ENCODE peak calls at places on chromosomes 3 and 15, in four cellular contexts. One of them, this sample, is unnamed.

GRCh38 chr3:60935709-60936108 is 315.5 kb downstream of the FHIT start:
- DNase-seq in upper lobe of left lung: no peak
- DNase-seq in suprapubic skin: no peak
- DNase-seq in pancreas: no peak
- DNase-seq in this sample: no peak

GRCh38 chr15:62254137-62254934 is 89.3 kb upstream of the C2CD4B start:
- DNase-seq in upper lobe of left lung: peak; percentile 73
- DNase-seq in suprapubic skin: peak; percentile 72
- DNase-seq in pancreas: peak; percentile 96
- DNase-seq in this sample: no peak

GRCh38 chr3:24363242-24363641 is 131.4 kb downstream of the THRB start:
- DNase-seq in upper lobe of left lung: no peak
- DNase-seq in suprapubic skin: no peak
- DNase-seq in pancreas: no peak
- DNase-seq in this sample: no peak

GRCh38 chr3:43217633-43218032 is 68.7 kb upstream of the SNRK start:
- DNase-seq in upper lobe of left lung: no peak
- DNase-seq in suprapubic skin: no peak
- DNase-seq in pancreas: no peak
- DNase-seq in this sample: no peak

GRCh38 chr3:134463676-134464611 is 21.8 kb downstream of the ANAPC13 start:
- DNase-seq in upper lobe of left lung: no peak
- DNase-seq in suprapubic skin: peak; percentile 87
- DNase-seq in pancreas: no peak
- DNase-seq in this sample: peak; percentile 60

GRCh38 chr3:123817413-123817812 is 66.7 kb downstream of the MYLK start:
- DNase-seq in upper lobe of left lung: no peak
- DNase-seq in suprapubic skin: no peak
- DNase-seq in pancreas: no peak
- DNase-seq in this sample: no peak

GRCh38 chr3:99903844-99904243 is 86.2 kb downstream of the CMSS1 start:
- DNase-seq in upper lobe of left lung: no peak
- DNase-seq in suprapubic skin: no peak
- DNase-seq in pancreas: no peak
- DNase-seq in this sample: no peak

GRCh38 chr3:13357074-13357473 is 63.0 kb downstream of the NUP210 start:
- DNase-seq in upper lobe of left lung: no peak
- DNase-seq in suprapubic skin: no peak
- DNase-seq in pancreas: no peak
- DNase-seq in this sample: no peak

GRCh38 chr15:75732809-75733451 is 20.3 kb upstream of the CSPG4 start:
- DNase-seq in upper lobe of left lung: no peak
- DNase-seq in suprapubic skin: peak; percentile 83
- DNase-seq in pancreas: peak; percentile 81
- DNase-seq in this sample: peak; percentile 80

GRCh38 chr15:82698711-82699345 is 10.8 kb downstream of the AP3B2 start:
- DNase-seq in upper lobe of left lung: no peak
- DNase-seq in suprapubic skin: no peak
- DNase-seq in pancreas: no peak
- DNase-seq in this sample: no peak

GRCh38 chr3:27578032-27578431 is 93.8 kb upstream of the SLC4A7 start:
- DNase-seq in upper lobe of left lung: no peak
- DNase-seq in suprapubic skin: no peak
- DNase-seq in pancreas: no peak
- DNase-seq in this sample: no peak

GRCh38 chr15:44623178-44623577 is 40.3 kb downstream of the SPG11 start:
- DNase-seq in upper lobe of left lung: no peak
- DNase-seq in suprapubic skin: no peak
- DNase-seq in pancreas: no peak
- DNase-seq in this sample: no peak

GRCh38 chr3:16079519-16079918 is 95.0 kb upstream of the GALNT15 start:
- DNase-seq in upper lobe of left lung: no peak
- DNase-seq in suprapubic skin: no peak
- DNase-seq in pancreas: no peak
- DNase-seq in this sample: no peak

GRCh38 chr3:134325106-134325705 is 49.0 kb downstream of the AMOTL2 start:
- DNase-seq in upper lobe of left lung: no peak
- DNase-seq in suprapubic skin: no peak
- DNase-seq in pancreas: no peak
- DNase-seq in this sample: no peak

GRCh38 chr15:43244092-43244491 is 22.6 kb downstream of the TGM5 start:
- DNase-seq in upper lobe of left lung: no peak
- DNase-seq in suprapubic skin: no peak
- DNase-seq in pancreas: no peak
- DNase-seq in this sample: no peak

GRCh38 chr3:54213910-54214309 is 91.6 kb downstream of the CACNA2D3 start:
- DNase-seq in upper lobe of left lung: no peak
- DNase-seq in suprapubic skin: no peak
- DNase-seq in pancreas: no peak
- DNase-seq in this sample: no peak

GRCh38 chr3:146503459-146504202 is 34.3 kb upstream of the PLSCR2 start:
- DNase-seq in upper lobe of left lung: no peak
- DNase-seq in suprapubic skin: no peak
- DNase-seq in pancreas: no peak
- DNase-seq in this sample: no peak

GRCh38 chr3:58526124-58526957 is 10.6 kb downstream of the ACOX2 start:
- DNase-seq in upper lobe of left lung: no peak
- DNase-seq in suprapubic skin: no peak
- DNase-seq in pancreas: no peak
- DNase-seq in this sample: no peak

GRCh38 chr3:183766107-183766506 is 59.3 kb downstream of the MAP6D1 start:
- DNase-seq in upper lobe of left lung: no peak
- DNase-seq in suprapubic skin: no peak
- DNase-seq in pancreas: no peak
- DNase-seq in this sample: no peak

GRCh38 chr15:100891316-100892012 is 11.8 kb downstream of the ALDH1A3 start:
- DNase-seq in upper lobe of left lung: no peak
- DNase-seq in suprapubic skin: no peak
- DNase-seq in pancreas: no peak
- DNase-seq in this sample: no peak

GRCh38 chr3:121883507-121883906 is 10.7 kb upstream of the SLC15A2 start:
- DNase-seq in upper lobe of left lung: no peak
- DNase-seq in suprapubic skin: no peak
- DNase-seq in pancreas: no peak
- DNase-seq in this sample: no peak

DNA sequence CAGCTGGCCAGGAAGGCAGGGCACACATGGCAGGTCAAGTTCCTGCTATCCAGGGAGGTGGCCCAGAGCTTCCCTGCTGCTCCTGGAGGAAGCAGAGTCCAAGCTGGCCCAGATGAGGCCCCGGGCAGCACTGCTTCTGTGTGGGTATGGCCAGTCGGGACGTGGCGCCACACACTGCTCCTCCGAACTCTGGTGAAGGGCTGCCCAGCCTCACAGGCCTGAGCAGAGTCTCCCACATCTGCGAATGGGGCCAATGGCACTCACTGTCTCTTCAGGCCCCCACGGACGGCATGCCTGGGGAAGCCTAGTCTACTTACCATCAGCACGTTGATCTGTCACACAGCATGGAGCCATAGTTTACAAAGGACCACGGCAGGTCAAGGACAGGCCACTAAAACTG is 2.5 kb upstream of the PLA2G4F start:
- DNase-seq in upper lobe of left lung: peak; percentile 59
- DNase-seq in suprapubic skin: no peak
- DNase-seq in pancreas: no peak
- DNase-seq in this sample: no peak
- H3K27ac ChIP-seq in upper lobe of left lung: peak overlapping the region; percentile 33
- H3K27ac ChIP-seq in suprapubic skin: no peak overlapping the region
- H3K27ac ChIP-seq in pancreas: no peak overlapping the region
- H3K27ac ChIP-seq in this sample: no peak overlapping the region

GRCh38 chr3:108090066-108090700 is 648 bp downstream of the CD47 start:
- DNase-seq in upper lobe of left lung: no peak
- DNase-seq in suprapubic skin: peak; percentile 74
- DNase-seq in pancreas: no peak
- DNase-seq in this sample: peak; percentile 27
- TF ChIP-seq CTCF in upper lobe of left lung: no peak
- TF ChIP-seq CTCF in suprapubic skin: no peak
- TF ChIP-seq CTCF in pancreas: no peak
- TF ChIP-seq CTCF in this sample: no peak

GRCh38 chr3:40829876-40830275 is 305.1 kb downstream of the ZNF621 start:
- DNase-seq in upper lobe of left lung: no peak
- DNase-seq in suprapubic skin: no peak
- DNase-seq in pancreas: no peak
- DNase-seq in this sample: no peak

GRCh38 chr3:40828741-40829415 is 304.1 kb downstream of the ZNF621 start:
- DNase-seq in upper lobe of left lung: no peak
- DNase-seq in suprapubic skin: no peak
- DNase-seq in pancreas: no peak
- DNase-seq in this sample: no peak

DNA sequence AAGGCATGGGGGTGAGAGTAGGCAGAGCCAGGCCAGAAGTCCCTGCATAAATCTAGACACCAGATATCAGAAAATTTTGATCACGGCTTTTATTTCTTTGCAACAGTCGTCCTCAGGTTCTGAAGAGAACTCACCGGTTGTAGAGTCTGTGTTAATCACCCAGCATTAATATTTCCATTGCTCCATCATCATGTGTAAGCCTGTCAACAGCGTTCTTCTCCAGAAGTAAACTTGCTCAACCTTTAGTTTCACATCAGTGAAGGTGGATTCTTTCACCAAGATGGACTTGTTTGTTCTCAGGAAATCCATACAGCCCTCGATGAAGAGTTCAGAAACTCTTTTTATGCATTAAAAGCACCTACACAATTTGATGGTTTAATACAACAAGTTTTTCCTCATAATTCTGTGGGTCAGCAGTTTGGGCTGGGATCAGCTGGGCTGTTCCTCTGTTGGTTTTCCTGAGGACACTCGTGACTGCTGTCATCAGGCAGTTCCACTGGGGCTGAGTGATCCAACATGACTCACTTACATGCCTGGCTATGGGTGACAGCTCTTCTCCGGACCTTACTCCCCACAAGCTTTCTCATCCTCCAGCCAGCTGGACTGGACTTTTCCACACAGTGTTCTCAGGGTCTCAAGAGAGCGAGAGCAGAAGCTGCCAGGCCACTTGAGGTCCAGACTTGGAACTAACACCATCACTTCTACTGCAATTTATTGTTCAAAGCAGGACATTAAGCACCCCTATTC is 303.4 kb downstream of the ZNF621 start:
- DNase-seq in upper lobe of left lung: no peak
- DNase-seq in suprapubic skin: peak; percentile 79
- DNase-seq in pancreas: no peak
- DNase-seq in this sample: no peak
- H3K4me3 ChIP-seq in upper lobe of left lung: no peak overlapping the region
- H3K4me3 ChIP-seq in suprapubic skin: no peak overlapping the region
- H3K4me3 ChIP-seq in pancreas: no peak overlapping the region
- H3K4me3 ChIP-seq in this sample: no peak overlapping the region

GRCh38 chr3:149536429-149536828 is 61.9 kb downstream of the TM4SF4 start:
- DNase-seq in upper lobe of left lung: peak; percentile 85
- DNase-seq in suprapubic skin: peak; percentile 71
- DNase-seq in pancreas: peak; percentile 78
- DNase-seq in this sample: peak; percentile 37

GRCh38 chr3:149534671-149535394 is 60.3 kb downstream of the TM4SF4 start:
- DNase-seq in upper lobe of left lung: no peak
- DNase-seq in suprapubic skin: no peak
- DNase-seq in pancreas: no peak
- DNase-seq in this sample: no peak

GRCh38 chr3:149532463-149533180 is 58.1 kb downstream of the TM4SF4 start:
- DNase-seq in upper lobe of left lung: no peak
- DNase-seq in suprapubic skin: no peak
- DNase-seq in pancreas: no peak
- DNase-seq in this sample: no peak

GRCh38 chr3:149535395-149535685 is 60.8 kb downstream of the TM4SF4 start:
- DNase-seq in upper lobe of left lung: no peak
- DNase-seq in suprapubic skin: no peak
- DNase-seq in pancreas: no peak
- DNase-seq in this sample: no peak

DNA sequence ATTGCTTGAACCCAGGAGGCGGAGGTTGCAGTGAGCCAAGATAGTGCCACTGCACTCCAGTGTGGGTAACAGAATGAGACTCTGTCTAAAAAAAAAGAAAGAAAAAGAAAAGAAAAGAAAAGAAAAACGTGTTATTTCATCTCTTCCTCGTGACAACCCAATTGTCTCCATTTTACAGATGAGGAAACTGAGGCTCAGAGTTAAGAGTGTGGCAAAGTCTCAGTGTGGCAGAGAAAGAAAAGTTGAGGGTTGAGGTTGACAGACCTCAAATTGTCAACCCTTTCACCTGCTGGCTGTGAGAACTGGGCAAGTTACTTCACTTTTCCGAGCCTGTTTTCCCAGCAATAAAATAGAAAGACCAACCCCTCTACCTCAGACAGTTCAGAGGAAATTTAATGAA is 59.6 kb downstream of the TM4SF4 start:
- DNase-seq in upper lobe of left lung: no peak
- DNase-seq in suprapubic skin: no peak
- DNase-seq in pancreas: no peak
- DNase-seq in this sample: no peak
- H3K27ac ChIP-seq in upper lobe of left lung: peak overlapping the region; percentile 69
- H3K27ac ChIP-seq in suprapubic skin: peak overlapping the region; percentile 51
- H3K27ac ChIP-seq in pancreas: no peak overlapping the region
- H3K27ac ChIP-seq in this sample: no peak overlapping the region

GRCh38 chr3:187139895-187140253 is 578 bp upstream of the RPL39L start:
- DNase-seq in upper lobe of left lung: no peak
- DNase-seq in suprapubic skin: no peak
- DNase-seq in pancreas: no peak
- DNase-seq in this sample: no peak
- TF ChIP-seq CTCF in upper lobe of left lung: no peak
- TF ChIP-seq CTCF in suprapubic skin: no peak
- TF ChIP-seq CTCF in pancreas: no peak
- TF ChIP-seq CTCF in this sample: no peak

DNA sequence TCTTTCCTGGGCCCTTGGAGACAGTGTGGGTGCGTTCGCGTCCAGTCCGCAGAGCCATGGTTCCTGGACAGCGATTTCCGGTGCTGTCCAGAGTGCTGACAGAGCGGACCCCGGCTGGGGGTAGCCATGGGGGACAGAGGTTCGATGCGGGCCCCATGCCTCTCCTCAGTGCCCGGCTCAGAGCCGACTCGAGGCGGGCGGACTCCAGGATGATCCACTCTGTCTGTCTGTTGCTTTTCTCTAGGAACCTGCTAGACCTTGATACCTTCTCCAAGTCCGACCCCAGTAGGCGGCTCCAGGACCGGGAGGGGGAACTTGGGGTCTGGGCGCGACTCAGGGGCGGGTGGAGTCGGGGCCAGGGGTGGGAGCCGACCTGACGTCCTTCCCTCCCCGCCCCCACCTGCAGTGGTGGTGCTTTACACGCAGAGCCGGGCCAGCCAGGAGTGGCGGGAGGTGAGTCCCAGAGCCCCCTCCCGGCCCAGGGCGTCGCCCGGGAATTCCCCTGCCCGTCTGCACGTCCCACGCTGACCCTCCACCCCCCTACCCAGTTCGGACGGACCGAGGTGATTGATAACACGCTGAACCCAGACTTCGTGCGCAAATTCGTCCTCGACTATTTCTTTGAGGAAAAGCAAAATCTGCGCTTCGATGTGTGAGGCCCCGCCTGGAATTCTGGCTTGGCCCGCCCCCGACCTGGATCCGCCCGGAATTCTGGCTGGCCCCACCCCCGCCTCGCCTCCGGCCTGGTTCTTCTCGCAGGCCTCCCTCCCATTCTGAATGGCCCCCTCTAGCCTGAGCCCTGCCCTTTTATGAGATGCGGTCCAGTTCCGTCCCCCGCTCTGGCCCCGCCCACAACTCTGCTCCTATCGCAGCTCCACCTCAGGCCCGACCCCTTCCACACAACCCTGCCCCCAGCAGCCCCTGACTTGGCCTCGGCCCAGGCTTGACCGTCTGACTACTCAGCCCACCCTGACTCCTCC is 1.0 kb downstream of the CPNE9 start:
- DNase-seq in upper lobe of left lung: peak; percentile 84
- DNase-seq in suprapubic skin: no peak
- DNase-seq in pancreas: peak; percentile 68
- DNase-seq in this sample: no peak
- H3K4me3 ChIP-seq in upper lobe of left lung: no peak overlapping the region
- H3K4me3 ChIP-seq in suprapubic skin: peak overlapping the region; percentile 49
- H3K4me3 ChIP-seq in pancreas: peak overlapping the region; percentile 33
- H3K4me3 ChIP-seq in this sample: peak overlapping the region; percentile 65